ENCODE peak calls at places on chromosomes 6 and 20, in five cellular contexts. U is SJSA1, I is thoracic aorta, L is K562, F is GM23248. C is an unnamed sample. For H3K4me1 and H3K36me3, the result is how much of the 10 kb centered on the place peaks cover.

GRCh38 chr6:33983109-33983475 is 162.8 kb downstream of the GRM4 start:
- DNase-seq in U (no peak), I (no peak), L (peak), F (peak), C (no peak)

GRCh38 chr6:57209030-57209429 is 13.1 kb downstream of the RAB23 start:
- DNase-seq in F (no peak), L (no peak), I (no peak), U (no peak), C (no peak)

GRCh38 chr6:90241229-90241873 is 55.3 kb downstream of the BACH2 start:
- DNase-seq in U (no peak), I (no peak), L (peak), F (no peak), C (no peak)

GRCh38 chr6:89302195-89302770 is 12.8 kb downstream of the GABRR2 start:
- DNase-seq in L (peak), F (no peak), I (no peak), U (no peak), C (no peak)

GRCh38 chr6:52049252-52050050 is 38.0 kb downstream of the PKHD1 start:
- DNase-seq in I (no peak), F (peak), U (peak), L (peak), C (peak)

GRCh38 chr6:140956567-140957306 is 1176.0 kb upstream of the GJE1 start:
- DNase-seq in I (no peak), L (no peak), U (peak), F (peak), C (no peak)

GRCh38 chr6:683742-684440 is 9.0 kb downstream of the EXOC2 start:
- DNase-seq in L (peak), I (no peak), U (peak), F (peak), C (peak)

GRCh38 chr6:122803056-122803695 is 14.1 kb downstream of the SMPDL3A start:
- DNase-seq in L (no peak), I (no peak), U (peak), F (peak), C (no peak)

GRCh38 chr6:5173862-5174643 is 86.7 kb downstream of the LYRM4 start:
- DNase-seq in L (no peak), I (no peak), F (no peak), U (no peak), C (peak)

GRCh38 chr6:124793406-124793805 is 168.8 kb upstream of the RNF217 start:
- DNase-seq in I (no peak), F (no peak), L (no peak), U (no peak), C (no peak)

GRCh38 chr6:30510419-30510818 is 21.1 kb downstream of the HLA-E start:
- DNase-seq in L (no peak), U (no peak), F (no peak), I (no peak), C (no peak)

GRCh38 chr20:47350691-47351545 is 5.6 kb downstream of the ZMYND8 start:
- DNase-seq in I (no peak), F (no peak), L (no peak), U (no peak), C (no peak)

GRCh38 chr6:77095936-77096627 is 367.2 kb downstream of the HTR1B start:
- DNase-seq in L (no peak), U (no peak), I (no peak), F (no peak), C (peak)

GRCh38 chr6:35044771-35045275 is 96.3 kb downstream of the TCP11 start:
- DNase-seq in U (peak), I (no peak), L (no peak), F (peak), C (no peak)

GRCh38 chr6:24599686-24600399 is 46.1 kb downstream of the KIAA0319 start:
- DNase-seq in L (no peak), U (no peak), I (no peak), F (no peak), C (no peak)

GRCh38 chr6:155408981-155409380 is 46.7 kb downstream of the NOX3 start:
- DNase-seq in U (no peak), I (no peak), F (no peak), L (no peak), C (no peak)

GRCh38 chr6:69422474-69422873 is 374.3 kb downstream of the LMBRD1 start:
- DNase-seq in L (no peak), F (no peak), U (no peak), I (no peak), C (no peak)

GRCh38 chr20:44702776-44703175 is 12.4 kb upstream of the CCN5 start:
- DNase-seq in L (no peak), I (peak), F (peak), U (peak), C (no peak)

GRCh38 chr6:47288245-47289090 is 21.2 kb downstream of the TNFRSF21 start:
- DNase-seq in L (no peak), I (no peak), U (no peak), F (no peak), C (no peak)

GRCh38 chr20:54056762-54057639 is 13.4 kb downstream of the BCAS1 start:
- DNase-seq in I (no peak), U (no peak), F (no peak), L (no peak), C (no peak)

GRCh38 chr20:45419188-45420091 is 3.5 kb downstream of the PIGT start:
- DNase-seq in F (peak), L (no peak), U (peak), I (no peak), C (no peak)

GRCh38 chr6:45991189-45991588 is 24.5 kb downstream of the CLIC5 start:
- DNase-seq in F (no peak), I (no peak), L (no peak), U (no peak), C (no peak)

GRCh38 chr20:50034567-50035170 is 51.9 kb downstream of the SNAI1 start:
- DNase-seq in U (no peak), L (no peak), I (peak), F (peak), C (no peak)

DNA sequence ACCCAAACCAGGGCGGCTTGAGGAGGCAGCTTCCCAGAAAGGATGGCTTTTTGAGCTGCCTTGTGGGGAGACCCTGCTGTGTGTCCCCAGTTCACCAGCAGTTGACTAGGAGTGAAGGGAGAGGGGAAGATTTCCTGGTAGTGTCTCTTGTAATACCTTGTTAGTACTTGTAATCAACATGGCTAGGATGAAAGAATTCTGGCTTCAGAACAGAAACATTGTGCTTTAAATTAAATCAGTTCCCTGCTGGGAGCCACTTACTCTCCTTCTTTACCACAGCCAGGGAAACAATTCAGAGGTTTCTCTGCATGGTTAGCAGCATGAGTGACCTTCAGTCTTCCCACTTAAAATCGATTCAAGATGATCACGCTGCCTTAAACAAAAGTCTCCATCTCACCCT is 525.4 kb upstream of the ID4 start:
- DNase-seq in I (no peak), U (no peak), L (no peak), F (no peak), C (no peak)
- H3K4me3 ChIP-seq in I (no peak), U (no peak), L (no peak), F (no peak), C (no peak)

GRCh38 chr6:144624246-144624645 is 339.1 kb downstream of the UTRN start:
- DNase-seq in F (no peak), L (no peak), U (no peak), I (no peak), C (no peak)

GRCh38 chr6:144619983-144620382 is 334.8 kb downstream of the UTRN start:
- DNase-seq in F (no peak), U (no peak), I (no peak), L (no peak), C (peak)

GRCh38 chr6:144617231-144618199 is 332.4 kb downstream of the UTRN start:
- DNase-seq in I (no peak), U (no peak), F (no peak), L (no peak), C (peak)

GRCh38 chr6:144615870-144616269 is 330.7 kb downstream of the UTRN start:
- DNase-seq in F (no peak), U (no peak), I (no peak), L (no peak), C (no peak)

DNA sequence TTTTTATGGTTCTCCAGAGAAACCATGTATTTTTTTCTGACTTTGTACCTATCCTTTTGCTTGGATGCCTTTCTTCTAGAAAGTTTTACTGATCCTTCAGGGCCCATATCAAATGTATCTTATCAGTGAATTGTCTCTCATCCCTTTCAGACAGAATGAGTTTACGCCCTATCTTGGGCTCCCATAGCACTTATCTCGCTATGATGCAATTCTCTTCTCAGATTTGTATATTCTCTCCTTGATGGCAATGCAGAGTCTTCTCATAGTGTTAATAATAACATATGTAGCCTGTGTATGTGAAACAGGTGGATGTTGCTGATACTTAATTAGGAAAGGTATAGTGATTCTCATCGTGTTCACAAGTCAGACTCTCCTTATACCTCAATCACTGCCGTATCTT is 336.2 kb downstream of the UTRN start:
- DNase-seq in U (no peak), L (no peak), I (no peak), F (no peak), C (no peak)
- H3K4me1 ChIP-seq in U (under half), L (under half), I (under half), F (under half), C (under half)

GRCh38 chr20:38940644-38941043 is 14.4 kb downstream of the FAM83D start:
- DNase-seq in I (no peak), U (no peak), L (no peak), F (no peak), C (no peak)
- H3K36me3 ChIP-seq in I (under half), U (half or more), L (half or more), F (under half), C (half or more)

GRCh38 chr20:3814928-3815495 is 5.3 kb upstream of the AP5S1 start:
- DNase-seq in L (no peak), F (no peak), U (no peak), I (no peak), C (no peak)
- H3K4me3 ChIP-seq in L (no peak), F (no peak), U (no peak), I (no peak), C (no peak)

DNA sequence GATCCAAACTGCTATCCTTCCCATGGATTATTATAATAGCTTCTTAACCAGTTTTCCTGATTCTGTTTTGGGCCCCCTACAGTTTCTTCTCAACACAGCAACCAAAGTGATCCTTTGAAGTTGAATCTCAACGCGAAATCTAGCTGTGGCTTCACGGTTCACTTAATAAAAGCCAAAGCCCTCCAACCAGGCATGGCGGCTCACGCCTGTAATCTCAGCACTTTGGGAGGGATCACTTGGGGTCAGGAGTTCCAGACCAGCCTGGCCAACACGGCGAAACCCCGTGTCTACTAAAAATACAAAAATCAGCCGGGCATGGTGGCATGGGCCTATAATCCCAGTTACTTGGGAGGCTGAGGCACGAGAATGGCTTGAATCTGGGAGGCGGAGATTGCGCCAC is 3.3 kb downstream of the RMND1 start:
- DNase-seq in U (no peak), L (no peak), I (no peak), F (peak), C (no peak)
- H3K4me1 ChIP-seq in U (under half), L (under half), I (under half), F (under half), C (under half)

GRCh38 chr6:15500078-15500740 is 162.6 kb downstream of the DTNBP1 start:
- DNase-seq in F (no peak), I (no peak), U (no peak), L (no peak), C (no peak)

GRCh38 chr6:15499125-15499524 is 163.7 kb downstream of the DTNBP1 start:
- DNase-seq in U (no peak), L (no peak), F (no peak), I (no peak), C (no peak)

GRCh38 chr6:15496345-15497131 is 166.3 kb downstream of the DTNBP1 start:
- DNase-seq in F (no peak), L (no peak), U (no peak), I (no peak), C (no peak)

GRCh38 chr6:15499591-15499990 is 163.2 kb downstream of the DTNBP1 start:
- DNase-seq in L (no peak), F (no peak), U (no peak), I (no peak), C (no peak)

DNA sequence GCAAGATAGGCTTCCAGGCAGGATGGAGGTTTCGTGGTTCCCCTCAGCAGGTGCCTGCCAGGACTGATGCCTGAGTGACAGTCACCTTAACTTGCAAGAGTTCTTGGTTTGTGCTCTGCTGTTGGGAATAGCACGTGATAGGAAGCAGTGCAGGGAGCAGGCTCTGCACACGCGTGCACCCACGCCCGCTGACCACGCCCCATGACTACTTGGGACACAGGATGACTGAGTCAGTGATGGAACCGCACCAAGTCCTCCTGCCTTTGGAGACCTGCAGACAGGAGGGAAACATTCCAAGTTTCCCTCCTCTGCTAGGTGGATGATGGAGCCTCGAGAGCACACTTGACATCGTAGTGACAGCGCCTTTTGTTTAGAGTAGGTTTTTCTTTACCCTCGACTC is 164.2 kb downstream of the DTNBP1 start:
- DNase-seq in F (peak), L (no peak), I (no peak), U (no peak), C (no peak)
- H3K36me3 ChIP-seq in F (under half), L (half or more), I (under half), U (under half), C (under half)

GRCh38 chr6:143742955-143743255 is 65.1 kb downstream of the PHACTR2 start:
- DNase-seq in L (no peak), U (no peak), I (no peak), F (no peak), C (no peak)

GRCh38 chr6:143743256-143744166 is 65.7 kb downstream of the PHACTR2 start:
- DNase-seq in F (peak), I (no peak), U (peak), L (no peak), C (no peak)

GRCh38 chr6:143745160-143746133 is 67.7 kb downstream of the PHACTR2 start:
- DNase-seq in L (no peak), F (peak), I (no peak), U (peak), C (peak)

GRCh38 chr6:143746202-143747119 is 68.7 kb downstream of the PHACTR2 start:
- DNase-seq in L (no peak), U (no peak), I (no peak), F (no peak), C (no peak)

DNA sequence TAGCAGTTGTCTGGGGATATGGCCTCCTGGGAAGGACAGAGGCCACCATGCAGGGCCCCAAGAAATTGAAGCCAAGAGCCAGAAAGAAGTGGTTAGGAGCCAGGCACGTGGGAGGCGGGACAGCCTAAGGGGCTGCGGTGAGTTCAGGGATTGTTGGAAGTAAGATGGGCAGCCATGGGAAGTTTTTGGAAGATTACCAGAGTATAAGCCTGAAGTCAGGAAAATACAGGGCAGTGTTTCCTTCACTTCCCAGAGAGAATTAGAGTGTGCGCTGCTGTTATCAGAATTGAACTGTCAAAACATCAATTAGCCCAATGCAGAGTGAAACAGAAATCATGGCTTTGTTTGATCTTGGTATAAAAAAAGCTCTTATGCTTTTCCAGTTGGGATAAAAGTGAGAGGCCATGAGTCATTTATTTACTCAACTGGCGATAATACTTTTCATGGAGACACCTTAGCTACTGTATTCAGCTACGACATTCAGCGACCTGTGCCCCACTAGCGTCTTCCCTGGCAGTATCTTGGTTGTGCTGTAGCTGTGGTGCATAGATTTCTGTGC is 66.9 kb downstream of the PHACTR2 start:
- DNase-seq in L (no peak), I (no peak), U (peak), F (no peak), C (no peak)
- H3K4me3 ChIP-seq in L (no peak), I (peak), U (peak), F (no peak), C (no peak)

GRCh38 chr6:42123379-42124103 is 18.9 kb downstream of the C6orf132 start:
- DNase-seq in U (no peak), F (no peak), L (no peak), I (no peak), C (no peak)

GRCh38 chr6:42125663-42126062 is 16.8 kb downstream of the C6orf132 start:
- DNase-seq in U (no peak), L (peak), F (no peak), I (no peak), C (no peak)

GRCh38 chr6:42120895-42121865 is 21.2 kb downstream of the C6orf132 start:
- DNase-seq in L (no peak), F (peak), U (no peak), I (no peak), C (no peak)

GRCh38 chr6:42125231-42125630 is 17.2 kb downstream of the C6orf132 start:
- DNase-seq in L (no peak), U (no peak), F (no peak), I (no peak), C (no peak)

GRCh38 chr6:42124223-42124836 is 18.1 kb downstream of the C6orf132 start:
- DNase-seq in F (no peak), L (no peak), I (no peak), U (no peak), C (no peak)
- H3K4me1 ChIP-seq in F (under half), L (under half), I (under half), U (under half), C (under half)

DNA sequence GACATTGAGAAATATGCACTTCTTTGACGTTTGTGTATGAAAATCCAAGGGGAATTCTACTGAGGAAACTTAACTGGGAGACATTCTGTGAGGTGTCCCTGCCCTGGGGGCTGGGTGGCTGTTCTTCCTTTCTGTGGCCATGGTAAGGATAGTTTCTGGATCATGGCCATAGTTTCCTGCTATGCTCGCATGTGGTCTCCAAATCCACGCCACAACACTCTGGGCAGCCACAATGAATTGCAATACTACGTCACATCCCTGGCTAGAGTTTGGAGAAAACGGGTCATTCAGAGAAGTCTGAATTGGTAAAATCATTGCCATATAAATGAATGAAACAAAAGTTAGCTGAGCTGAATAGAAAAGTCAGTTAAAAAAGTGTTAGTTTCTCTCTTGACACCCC is 230.6 kb downstream of the UTRN start:
- DNase-seq in I (no peak), F (no peak), L (no peak), U (no peak), C (no peak)
- H3K36me3 ChIP-seq in I (under half), F (half or more), L (under half), U (under half), C (under half)